ENCODE peak calls at places on chromosomes 1 and 21, in five cellular contexts. J is pancreas, T is lung, R is lower lobe of right lung, W is BJ. Q is an unnamed sample. For H3K27me3, the result is how much of the 10 kb centered on the place peaks cover.

GRCh38 chr1:183218039-183218618 is 32.1 kb downstream of the LAMC2 start:
- DNase-seq in T (no peak), J (no peak), R (no peak), W (no peak), Q (peak)

GRCh38 chr1:214899908-214900470 is 182.5 kb upstream of the KCNK2 start:
- DNase-seq in R (no peak), J (no peak), T (no peak), W (no peak), Q (no peak)

GRCh38 chr1:41003640-41004220 is 17.8 kb downstream of the SLFNL1 start:
- DNase-seq in T (peak), R (peak), J (no peak), W (peak), Q (peak)

GRCh38 chr1:207901041-207901653 is 9.8 kb downstream of the CD34 start:
- DNase-seq in J (no peak), W (no peak), R (no peak), T (no peak), Q (no peak)

GRCh38 chr1:27885620-27886352 is 13.4 kb downstream of the THEMIS2 start:
- DNase-seq in W (no peak), T (no peak), J (no peak), R (no peak), Q (no peak)

GRCh38 chr1:151405167-151405951 is 6.0 kb downstream of the PSMB4 start:
- DNase-seq in W (no peak), T (no peak), R (no peak), J (no peak), Q (peak)

GRCh38 chr1:7592120-7592798 is 178.8 kb upstream of the VAMP3 start:
- DNase-seq in W (no peak), T (no peak), R (peak), J (no peak), Q (no peak)

GRCh38 chr1:28631713-28632112 is 11.2 kb downstream of the TAF12 start:
- DNase-seq in J (no peak), T (no peak), W (no peak), R (no peak), Q (no peak)

GRCh38 chr1:205512059-205513045 is 7.9 kb downstream of the CDK18 start:
- DNase-seq in T (no peak), R (no peak), W (no peak), J (no peak), Q (peak)

GRCh38 chr1:206575165-206575893 is 36.9 kb downstream of the EIF2D start:
- DNase-seq in J (no peak), W (no peak), T (peak), R (peak), Q (peak)

GRCh38 chr1:2297246-2298011 is 69.3 kb downstream of the SKI start:
- DNase-seq in J (no peak), T (no peak), W (no peak), R (no peak), Q (no peak)

GRCh38 chr1:7561331-7561921 is 209.7 kb upstream of the VAMP3 start:
- DNase-seq in W (no peak), J (no peak), R (no peak), T (no peak), Q (no peak)

GRCh38 chr1:121587777-121588176 is 403.0 kb downstream of the SRGAP2C start:
- DNase-seq in W (no peak), R (no peak), J (no peak), T (no peak), Q (no peak)

GRCh38 chr1:61269648-61270047 is 187.3 kb downstream of the NFIA start:
- DNase-seq in T (no peak), J (no peak), W (no peak), R (no peak), Q (no peak)

GRCh38 chr1:3662080-3662671 is 9.9 kb downstream of the TP73 start:
- DNase-seq in T (no peak), W (no peak), J (no peak), R (no peak), Q (no peak)

GRCh38 chr1:11158720-11159321 is 30.3 kb upstream of the ANGPTL7 start:
- DNase-seq in J (no peak), R (no peak), W (peak), T (no peak), Q (no peak)

GRCh38 chr21:42520628-42521253 is 7.1 kb downstream of the SLC37A1 start:
- DNase-seq in T (no peak), R (no peak), W (no peak), J (no peak), Q (no peak)
- TF ChIP-seq CTCF in T (no peak), R (no peak), W (peak), J (no peak), Q (peak)

DNA sequence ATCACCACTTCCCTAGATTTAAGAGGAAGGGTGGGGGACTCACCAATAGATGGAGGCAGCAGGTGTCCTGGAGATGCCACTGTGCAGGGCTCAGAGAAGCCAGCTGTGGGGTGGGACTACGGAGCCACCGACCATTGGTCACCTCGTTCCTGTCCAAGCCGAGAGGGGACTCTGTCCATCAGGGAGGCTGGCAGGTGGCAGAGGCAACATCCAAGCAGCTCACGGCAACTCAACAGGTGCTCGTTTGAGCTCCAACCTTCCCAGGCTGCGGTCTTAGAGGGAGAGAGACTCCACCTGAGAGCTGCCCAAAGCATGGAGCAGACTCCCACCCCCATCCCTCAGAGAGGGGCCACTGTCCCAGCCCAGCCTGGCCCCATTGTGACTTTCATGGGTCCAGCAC is 71.4 kb downstream of the IGSF21 start:
- DNase-seq in T (no peak), J (no peak), R (no peak), W (no peak), Q (no peak)
- H3K27me3 ChIP-seq in T (under half), J (under half), R (under half), W (under half), Q (half or more)

DNA sequence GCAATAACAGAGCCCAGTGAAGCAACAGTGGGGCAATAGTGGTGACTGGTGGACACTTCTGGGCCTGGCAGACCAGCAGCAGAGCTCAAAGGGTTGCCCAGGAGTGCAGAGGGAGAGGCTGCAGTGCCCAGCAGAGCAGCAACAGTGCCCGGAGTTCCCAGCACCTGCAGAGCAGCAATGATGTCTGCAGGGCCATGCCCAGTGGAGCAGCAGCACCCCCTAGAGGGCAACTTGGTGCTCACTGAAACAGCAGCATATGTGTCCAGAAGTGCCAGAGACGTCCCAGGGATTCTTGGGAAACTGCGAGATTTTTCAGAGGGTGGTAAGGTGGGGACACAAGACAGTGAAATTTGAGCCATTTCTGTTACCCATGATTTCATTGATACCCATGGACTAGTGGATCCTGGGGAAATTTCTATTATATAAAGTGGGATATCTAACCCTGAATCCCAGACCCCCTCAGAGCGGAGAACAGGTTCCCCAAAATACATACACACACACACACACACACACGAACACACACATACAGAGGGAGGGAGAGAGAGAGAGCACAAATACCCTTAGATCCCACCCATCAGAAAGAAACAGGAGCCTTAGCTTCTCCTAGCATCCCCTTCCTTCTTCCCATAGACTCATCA is 156.9 kb upstream of the GJB5 start:
- DNase-seq in T (peak), R (peak), J (peak), W (no peak), Q (peak)
- TF ChIP-seq CTCF in T (peak), R (peak), J (peak), W (peak), Q (peak)

GRCh38 chr1:114108741-114109255 is 44.9 kb downstream of the SYT6 start:
- DNase-seq in T (no peak), J (no peak), R (no peak), W (no peak), Q (no peak)
- H3K27me3 ChIP-seq in T (under half), J (under half), R (under half), W (under half), Q (under half)

GRCh38 chr1:31771891-31772668 is 7.9 kb upstream of the ADGRB2 start:
- DNase-seq in R (no peak), J (no peak), T (no peak), W (no peak), Q (no peak)
- TF ChIP-seq CTCF in R (no peak), J (no peak), T (no peak), W (peak), Q (no peak)

GRCh38 chr21:45889115-45889708 is 92.4 kb upstream of the COL6A1 start:
- DNase-seq in T (no peak), W (no peak), J (peak), R (peak), Q (no peak)
- H3K27me3 ChIP-seq in T (under half), W (under half), J (under half), R (under half), Q (under half)

Q was measured in left ventricle myocardium inferior.